ENCODE peak calls at places on chromosome 15, in six cellular contexts. Z is RWPE1; C is epithelial cell of esophagus; N is CD4-positive, alpha-beta T cell; I is breast epithelium; X is lung. L is an unnamed sample.

GRCh38 chr15:39474657-39475056 is 106.2 kb upstream of the THBS1 start:
- DNase-seq in Z (no peak), C (no peak), N (no peak), I (no peak), X (no peak), L (no peak)

GRCh38 chr15:45157974-45158373 is 28.2 kb downstream of the DUOX1 start:
- DNase-seq in Z (peak; percentile 85), C (peak; percentile 97), N (no peak), I (no peak), X (no peak), L (no peak)

GRCh38 chr15:57510647-57511046 is 81.1 kb upstream of the MYZAP start:
- DNase-seq in Z (no peak), C (no peak), N (no peak), I (no peak), X (no peak), L (no peak)

GRCh38 chr15:77144492-77145070 is 73.7 kb upstream of the TSPAN3 start:
- DNase-seq in Z (no peak), C (peak; percentile 13), N (no peak), I (no peak), X (no peak), L (no peak)

GRCh38 chr15:78055923-78056713 is 21.4 kb downstream of the TBC1D2B start:
- DNase-seq in Z (peak; percentile 46), C (peak; percentile 58), N (no peak), I (no peak), X (no peak), L (no peak)

GRCh38 chr15:45637552-45638033 is 2.8 kb downstream of the SQOR start:
- DNase-seq in Z (peak; percentile 66), C (peak; percentile 85), N (peak; percentile 27), I (no peak), X (peak; percentile 64), L (no peak)

GRCh38 chr15:36742696-36743095 is 163.3 kb downstream of the CDIN1 start:
- DNase-seq in Z (no peak), C (no peak), N (no peak), I (no peak), X (no peak), L (no peak)

GRCh38 chr15:99335508-99335907 is 84.2 kb downstream of the LRRC28 start:
- DNase-seq in Z (no peak), C (no peak), N (no peak), I (no peak), X (no peak), L (no peak)

GRCh38 chr15:47037003-47037402 is 680.3 kb upstream of the SEMA6D start:
- DNase-seq in Z (no peak), C (no peak), N (no peak), I (no peak), X (no peak), L (no peak)

GRCh38 chr15:78212546-78213424 is 21.6 kb downstream of the ACSBG1 start:
- DNase-seq in Z (peak; percentile 87), C (peak; percentile 69), N (no peak), I (peak; percentile 51), X (no peak), L (no peak)

GRCh38 chr15:65044724-65045481 is at the start of gene SLC51B:
- DNase-seq in Z (no peak), C (peak; percentile 18), N (no peak), I (no peak), X (peak; percentile 60), L (no peak)

GRCh38 chr15:97030251-97030650 is 699.8 kb downstream of the NR2F2 start:
- DNase-seq in Z (no peak), C (no peak), N (no peak), I (no peak), X (no peak), L (no peak)

GRCh38 chr15:38042707-38043445 is 108.4 kb downstream of the TMCO5A start:
- DNase-seq in Z (no peak), C (no peak), N (no peak), I (no peak), X (no peak), L (no peak)

GRCh38 chr15:26081758-26082068 is 218.6 kb upstream of the ATP10A start:
- DNase-seq in Z (no peak), C (no peak), N (no peak), I (no peak), X (no peak), L (no peak)

GRCh38 chr15:62119224-62119925 is 45.7 kb downstream of the C2CD4B start:
- DNase-seq in Z (peak; percentile 90), C (peak; percentile 97), N (no peak), I (no peak), X (no peak), L (no peak)

GRCh38 chr15:27126449-27126848 is 155.5 kb downstream of the GABRG3 start:
- DNase-seq in Z (no peak), C (no peak), N (no peak), I (no peak), X (no peak), L (no peak)

GRCh38 chr15:77856718-77857346 is 220.7 kb downstream of the TBC1D2B start:
- DNase-seq in Z (no peak), C (peak; percentile 40), N (no peak), I (peak; percentile 1), X (no peak), L (no peak)

GRCh38 chr15:63870403-63871209 is 36.9 kb upstream of the HERC1 start:
- DNase-seq in Z (peak; percentile 70), C (peak; percentile 86), N (no peak), I (no peak), X (no peak), L (peak; percentile 66)

GRCh38 chr15:67180035-67180434 is 74.4 kb downstream of the AAGAB start:
- DNase-seq in Z (no peak), C (no peak), N (no peak), I (no peak), X (no peak), L (no peak)

GRCh38 chr15:78828930-78829329 is 17.7 kb upstream of the ADAMTS7 start:
- DNase-seq in Z (no peak), C (no peak), N (no peak), I (no peak), X (no peak), L (no peak)

GRCh38 chr15:61228025-61228901 is 839 bp downstream of the RORA start:
- DNase-seq in Z (peak; percentile 17), C (peak; percentile 16), N (no peak), I (no peak), X (no peak), L (no peak)

GRCh38 chr15:67083135-67083766 is 17.8 kb downstream of the SMAD3 start:
- DNase-seq in Z (no peak), C (no peak), N (no peak), I (no peak), X (no peak), L (no peak)

GRCh38 chr15:75508741-75509532 is 57.4 kb upstream of the SIN3A start:
- DNase-seq in Z (peak; percentile 19), C (peak; percentile 49), N (no peak), I (no peak), X (no peak), L (no peak)

GRCh38 chr15:74988007-74988800 is 7.2 kb upstream of the SCAMP5 start:
- DNase-seq in Z (peak; percentile 57), C (peak; percentile 71), N (peak; percentile 7), I (no peak), X (no peak), L (peak; percentile 46)

GRCh38 chr15:54304321-54304720 is 326.1 kb downstream of the UNC13C start:
- DNase-seq in Z (no peak), C (no peak), N (no peak), I (no peak), X (no peak), L (no peak)

DNA sequence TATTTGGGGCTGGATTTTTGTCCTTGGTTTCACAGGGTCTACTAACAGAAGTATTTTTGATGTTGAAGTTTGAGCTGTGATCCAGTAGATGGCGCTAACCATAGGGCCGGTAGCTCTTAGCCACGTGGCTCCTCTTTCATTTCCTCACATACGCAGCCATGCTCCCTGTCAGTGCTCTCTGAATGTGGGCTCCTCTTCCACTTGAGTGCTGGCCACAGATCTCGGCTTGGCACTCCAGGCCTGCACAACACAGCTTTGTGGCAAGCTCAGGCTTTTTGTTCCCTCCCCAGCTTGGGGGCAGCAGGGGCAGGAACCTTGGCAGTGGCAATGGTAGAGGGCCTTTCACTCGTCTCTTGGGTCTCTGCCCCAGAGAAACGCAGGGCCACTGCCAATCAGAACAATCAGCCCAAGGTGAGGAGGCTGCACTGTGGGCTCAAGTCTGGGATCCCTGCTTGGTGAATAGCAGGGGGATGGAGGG is 18.6 kb upstream of the DNAAF4 start:
- DNase-seq in Z (peak; percentile 28), C (peak; percentile 74), N (no peak), I (no peak), X (no peak), L (no peak)
- TF ChIP-seq CTCF in Z (peak; percentile 54), C (peak; percentile 80), N (peak; percentile 9), I (no peak), X (peak; percentile 46), L (peak; percentile 59)

DNA sequence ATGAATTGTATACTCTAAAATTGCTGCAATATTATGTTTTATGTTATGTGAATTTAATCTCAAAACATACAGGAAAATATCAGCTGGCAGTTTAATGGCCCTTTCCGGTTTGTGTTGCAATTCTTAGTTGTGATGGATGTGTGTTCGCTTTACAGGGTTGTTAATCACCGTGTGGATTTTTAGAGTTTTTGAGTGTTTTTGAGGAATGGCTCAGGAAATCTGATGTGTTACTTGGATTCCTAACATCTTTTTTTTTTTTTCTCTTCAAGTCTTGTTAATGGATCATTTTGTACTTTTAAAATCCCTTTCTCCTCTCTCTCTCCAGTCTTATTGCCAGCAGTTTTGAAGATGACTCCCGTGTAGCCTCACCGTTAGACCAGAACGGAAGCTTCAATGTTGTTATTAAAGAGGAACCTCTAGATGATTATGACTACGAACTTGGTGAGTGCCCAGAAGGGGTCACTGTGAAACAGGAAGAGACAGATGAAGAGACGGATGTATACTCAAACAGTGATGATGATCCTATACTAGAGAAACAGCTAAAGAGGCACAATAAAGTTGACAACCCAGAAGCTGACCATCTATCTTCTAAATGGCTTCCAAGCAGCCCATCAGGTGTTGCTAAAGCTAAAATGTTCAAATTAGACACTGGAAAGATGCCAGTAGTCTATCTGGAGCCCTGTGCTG is 35.7 kb downstream of the MGA start:
- DNase-seq in Z (peak; percentile 14), C (peak; percentile 29), N (peak; percentile 37), I (no peak), X (no peak), L (no peak)
- TF ChIP-seq CTCF in Z (no peak), C (peak; percentile 19), N (peak; percentile 63), I (no peak), X (no peak), L (no peak)

DNA sequence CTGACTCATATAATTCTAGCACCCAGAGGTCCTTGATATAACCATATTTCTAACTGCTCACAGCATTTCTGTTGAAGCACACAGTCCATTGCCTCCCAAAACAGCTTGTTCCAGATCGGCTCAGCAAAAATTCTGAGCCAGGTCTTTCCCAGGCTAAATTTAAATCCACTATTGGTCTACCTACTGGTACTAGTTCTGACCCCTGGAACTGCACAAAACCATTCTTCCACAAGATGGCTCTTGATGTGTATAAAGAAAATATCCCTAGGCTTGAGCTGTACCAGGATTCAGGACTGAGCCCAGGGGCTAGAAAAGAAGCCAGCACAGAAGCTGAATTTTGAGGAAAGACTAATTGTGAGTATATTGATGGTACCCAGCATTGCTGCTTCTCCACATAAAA is 75.4 kb upstream of the ABHD17C start:
- DNase-seq in Z (no peak), C (peak; percentile 16), N (no peak), I (no peak), X (no peak), L (no peak)
- TF ChIP-seq CTCF in Z (no peak), C (peak; percentile 32), N (no peak), I (peak; percentile 13), X (no peak), L (peak; percentile 26)

DNA sequence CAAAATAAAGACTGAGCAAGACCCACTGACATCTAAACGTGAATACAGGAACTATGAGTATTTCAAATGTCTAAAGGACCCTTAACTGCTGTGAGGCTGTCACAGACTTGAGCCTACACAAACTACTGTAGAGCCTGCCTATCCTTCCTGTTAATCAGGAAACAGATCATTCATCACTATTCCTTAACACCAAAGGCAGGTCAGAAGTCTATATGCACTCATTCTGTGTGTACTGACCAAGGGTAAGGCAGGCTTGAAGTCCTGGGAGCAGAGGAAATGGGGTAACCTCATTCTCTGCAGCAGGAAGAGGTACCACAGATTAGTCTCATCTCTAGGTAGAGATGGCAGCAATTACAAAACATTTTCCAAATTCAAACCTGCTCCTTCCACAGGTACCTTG is 30.7 kb downstream of the NPTN start:
- DNase-seq in Z (no peak), C (peak; percentile 32), N (no peak), I (no peak), X (no peak), L (no peak)
- TF ChIP-seq CTCF in Z (no peak), C (no peak), N (no peak), I (no peak), X (no peak), L (no peak)

L was measured in progenitor cell of endocrine pancreas.